ENCODE peak calls at places on chromosomes 3 and 15, in seven cellular contexts. C is NCI-H2081; S is effector memory CD8-positive, alpha-beta T cell; B is hypothalamus; E is AG09309; J is SHP77; Y is COR-L47. Q is an unnamed sample.

GRCh38 chr3:171172070-171172469 is 145.6 kb upstream of the SLC2A2 start:
- DNase-seq in C (no peak), S (no peak), B (no peak), E (no peak), J (no peak), Y (no peak), Q (no peak)

GRCh38 chr15:48324949-48325348 is 6.3 kb upstream of the DUT start:
- DNase-seq in C (no peak), S (no peak), B (no peak), E (no peak), J (no peak), Y (peak), Q (no peak)

GRCh38 chr3:32432711-32433530 is 41.3 kb downstream of the CMTM7 start:
- DNase-seq in C (no peak), S (peak), B (no peak), E (no peak), J (no peak), Y (no peak), Q (no peak)

GRCh38 chr3:41652931-41653330 is 309.0 kb downstream of the ULK4 start:
- DNase-seq in C (no peak), S (no peak), B (no peak), E (peak), J (no peak), Y (no peak), Q (no peak)

GRCh38 chr3:4395448-4395847 is 71.6 kb downstream of the SUMF1 start:
- DNase-seq in C (no peak), S (no peak), B (no peak), E (no peak), J (no peak), Y (no peak), Q (no peak)

GRCh38 chr15:101607102-101607501 is 45.1 kb downstream of the TM2D3 start:
- DNase-seq in C (no peak), S (no peak), B (no peak), E (no peak), J (no peak), Y (no peak), Q (no peak)

GRCh38 chr3:5022966-5023776 is 43.9 kb downstream of the BHLHE40 start:
- DNase-seq in C (no peak), S (no peak), B (no peak), E (peak), J (peak), Y (no peak), Q (no peak)

GRCh38 chr15:34132881-34133280 is 31.0 kb downstream of the PGBD4 start:
- DNase-seq in C (no peak), S (no peak), B (no peak), E (no peak), J (no peak), Y (no peak), Q (no peak)

GRCh38 chr15:90872481-90873184 is 4.2 kb downstream of the FURIN start:
- DNase-seq in C (no peak), S (no peak), B (no peak), E (peak), J (no peak), Y (no peak), Q (peak)

GRCh38 chr3:48406443-48407431 is 23.1 kb downstream of the PLXNB1 start:
- DNase-seq in C (no peak), S (no peak), B (no peak), E (no peak), J (no peak), Y (no peak), Q (no peak)

GRCh38 chr3:141266186-141266585 is 34.6 kb downstream of the PXYLP1 start:
- DNase-seq in C (no peak), S (no peak), B (no peak), E (no peak), J (no peak), Y (no peak), Q (no peak)

GRCh38 chr15:68228971-68229385 is 550 bp downstream of the CLN6 start:
- DNase-seq in C (no peak), S (no peak), B (peak), E (no peak), J (no peak), Y (no peak), Q (no peak)

GRCh38 chr15:80584561-80584964 is 110.5 kb upstream of the ABHD17C start:
- DNase-seq in C (no peak), S (no peak), B (no peak), E (no peak), J (no peak), Y (no peak), Q (no peak)

GRCh38 chr3:195093731-195094130 is 177.2 kb downstream of the XXYLT1 start:
- DNase-seq in C (no peak), S (no peak), B (no peak), E (no peak), J (no peak), Y (no peak), Q (no peak)

GRCh38 chr3:45510519-45510918 is 84.0 kb upstream of the LIMD1 start:
- DNase-seq in C (no peak), S (no peak), B (no peak), E (no peak), J (no peak), Y (no peak), Q (no peak)

GRCh38 chr3:101950985-101951733 is 101.8 kb downstream of the NFKBIZ start:
- DNase-seq in C (no peak), S (no peak), B (no peak), E (no peak), J (no peak), Y (no peak), Q (no peak)

GRCh38 chr15:47411733-47412530 is 305.4 kb upstream of the SEMA6D start:
- DNase-seq in C (peak), S (no peak), B (no peak), E (no peak), J (no peak), Y (no peak), Q (no peak)

GRCh38 chr3:72727207-72727606 is 121.0 kb downstream of the SHQ1 start:
- DNase-seq in C (no peak), S (no peak), B (no peak), E (no peak), J (no peak), Y (no peak), Q (no peak)

GRCh38 chr3:58660998-58661397 is 5.6 kb downstream of the FAM3D start:
- DNase-seq in C (no peak), S (no peak), B (no peak), E (no peak), J (no peak), Y (no peak), Q (no peak)

GRCh38 chr15:39587291-39587909 is 6.5 kb downstream of the THBS1 start:
- DNase-seq in C (no peak), S (no peak), B (no peak), E (peak), J (no peak), Y (no peak), Q (no peak)

GRCh38 chr3:48463703-48464102 is 17.2 kb downstream of the ATRIP start:
- DNase-seq in C (no peak), S (no peak), B (no peak), E (no peak), J (no peak), Y (no peak), Q (no peak)

GRCh38 chr3:53705774-53706173 is 140.4 kb downstream of the CHDH start:
- DNase-seq in C (no peak), S (no peak), B (no peak), E (no peak), J (no peak), Y (no peak), Q (no peak)

GRCh38 chr3:106338582-106339219 is 469.9 kb upstream of the CBLB start:
- DNase-seq in C (no peak), S (peak), B (no peak), E (no peak), J (no peak), Y (no peak), Q (no peak)

GRCh38 chr3:138381950-138382715 is 33.8 kb downstream of the MRAS start:
- DNase-seq in C (no peak), S (no peak), B (peak), E (peak), J (no peak), Y (no peak), Q (no peak)

GRCh38 chr3:128820252-128820839 is 59.1 kb upstream of the ACAD9 start:
- DNase-seq in C (no peak), S (no peak), B (no peak), E (no peak), J (no peak), Y (no peak), Q (no peak)

GRCh38 chr3:122063908-122064307 is 8.7 kb downstream of the CD86 start:
- DNase-seq in C (no peak), S (no peak), B (no peak), E (no peak), J (no peak), Y (no peak), Q (no peak)

GRCh38 chr15:64138542-64138941 is 13.0 kb upstream of the SNX22 start:
- DNase-seq in C (no peak), S (no peak), B (no peak), E (no peak), J (no peak), Y (no peak), Q (no peak)

GRCh38 chr3:165526367-165526766 is 310.9 kb downstream of the BCHE start:
- DNase-seq in C (no peak), S (no peak), B (no peak), E (no peak), J (no peak), Y (no peak), Q (no peak)

GRCh38 chr3:23481660-23482278 is 278.6 kb downstream of the UBE2E2 start:
- DNase-seq in C (no peak), S (no peak), B (no peak), E (no peak), J (no peak), Y (no peak), Q (no peak)

GRCh38 chr3:113194747-113195400 is 16.5 kb upstream of the BOC start:
- DNase-seq in C (peak), S (no peak), B (no peak), E (no peak), J (no peak), Y (no peak), Q (no peak)

GRCh38 chr3:128683957-128684356 is 33.3 kb upstream of the RPN1 start:
- DNase-seq in C (no peak), S (no peak), B (no peak), E (no peak), J (no peak), Y (no peak), Q (no peak)

GRCh38 chr15:80606571-80606970 is 88.5 kb upstream of the ABHD17C start:
- DNase-seq in C (no peak), S (no peak), B (no peak), E (no peak), J (no peak), Y (no peak), Q (no peak)

GRCh38 chr15:67031321-67031720 is 34.1 kb upstream of the SMAD3 start:
- DNase-seq in C (no peak), S (no peak), B (no peak), E (no peak), J (no peak), Y (no peak), Q (no peak)

Q was measured in effector memory CD4-positive, alpha-beta T cell.